ENCODE peak calls at places on chromosomes 16 and 17, in four cellular contexts. One of them, this sample, is unnamed.

GRCh38 chr17:34665803-34666763 is 86.7 kb downstream of the TMEM132E start:
- DNase-seq in ovary: no peak
- DNase-seq in uterus: no peak
- DNase-seq in sigmoid colon: no peak
- DNase-seq in this sample: no peak

GRCh38 chr17:66306413-66306812 is 4.0 kb downstream of the PRKCA start:
- DNase-seq in uterus: no peak
- DNase-seq in sigmoid colon: no peak
- DNase-seq in ovary: no peak
- DNase-seq in this sample: no peak

GRCh38 chr16:13936596-13937081 is 16.7 kb downstream of the ERCC4 start:
- DNase-seq in uterus: peak; percentile 49
- DNase-seq in ovary: peak; percentile 54
- DNase-seq in sigmoid colon: no peak
- DNase-seq in this sample: peak; percentile 59

GRCh38 chr17:27533874-27534815 is 77.9 kb downstream of the KSR1 start:
- DNase-seq in sigmoid colon: peak; percentile 63
- DNase-seq in ovary: no peak
- DNase-seq in uterus: no peak
- DNase-seq in this sample: no peak

GRCh38 chr17:77591231-77591785 is 367.2 kb upstream of the TNRC6C start:
- DNase-seq in ovary: no peak
- DNase-seq in uterus: no peak
- DNase-seq in sigmoid colon: no peak
- DNase-seq in this sample: no peak

GRCh38 chr17:61486135-61487120 is 34.2 kb downstream of the TBX4 start:
- DNase-seq in sigmoid colon: no peak
- DNase-seq in ovary: no peak
- DNase-seq in uterus: no peak
- DNase-seq in this sample: no peak

GRCh38 chr17:44118427-44119050 is 4.9 kb downstream of the HDAC5 start:
- DNase-seq in sigmoid colon: no peak
- DNase-seq in uterus: no peak
- DNase-seq in ovary: no peak
- DNase-seq in this sample: no peak

GRCh38 chr16:21260870-21261791 is 17.0 kb downstream of the CRYM start:
- DNase-seq in ovary: no peak
- DNase-seq in sigmoid colon: no peak
- DNase-seq in uterus: peak; percentile 46
- DNase-seq in this sample: no peak

GRCh38 chr16:70700101-70701020 is 14.5 kb upstream of the MTSS2 start:
- DNase-seq in ovary: no peak
- DNase-seq in uterus: no peak
- DNase-seq in sigmoid colon: peak; percentile 84
- DNase-seq in this sample: peak; percentile 87

GRCh38 chr16:15482748-15483118 is 48.3 kb downstream of the BMERB1 start:
- DNase-seq in uterus: no peak
- DNase-seq in sigmoid colon: no peak
- DNase-seq in ovary: no peak
- DNase-seq in this sample: no peak
- H3K27ac ChIP-seq in uterus: no peak overlapping the region
- H3K27ac ChIP-seq in sigmoid colon: no peak overlapping the region
- H3K27ac ChIP-seq in ovary: no peak overlapping the region
- H3K27ac ChIP-seq in this sample: no peak overlapping the region

DNA sequence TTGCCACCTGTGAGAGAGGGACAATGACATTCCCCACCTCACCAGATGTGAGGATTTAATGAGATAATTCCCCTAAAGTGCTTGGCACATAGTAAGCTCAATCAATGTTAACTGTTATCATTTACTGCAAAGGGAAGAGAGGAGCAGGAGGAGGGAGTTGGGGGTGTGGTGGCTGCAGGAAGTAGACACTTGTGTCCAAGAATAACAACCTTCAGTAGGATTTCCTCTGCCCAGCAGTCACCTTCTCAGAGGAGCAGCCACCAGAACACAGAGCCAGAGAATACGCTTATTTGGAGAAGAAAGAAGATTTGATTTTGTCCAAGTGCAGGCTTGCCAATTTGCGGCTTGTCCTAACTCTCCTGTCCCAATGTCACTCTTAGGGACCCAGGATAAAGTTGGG is 10.2 kb downstream of the CBX4 start:
- DNase-seq in sigmoid colon: no peak
- DNase-seq in ovary: no peak
- DNase-seq in uterus: no peak
- DNase-seq in this sample: no peak
- H3K27ac ChIP-seq in sigmoid colon: no peak overlapping the region
- H3K27ac ChIP-seq in ovary: no peak overlapping the region
- H3K27ac ChIP-seq in uterus: no peak overlapping the region
- H3K27ac ChIP-seq in this sample: no peak overlapping the region

DNA sequence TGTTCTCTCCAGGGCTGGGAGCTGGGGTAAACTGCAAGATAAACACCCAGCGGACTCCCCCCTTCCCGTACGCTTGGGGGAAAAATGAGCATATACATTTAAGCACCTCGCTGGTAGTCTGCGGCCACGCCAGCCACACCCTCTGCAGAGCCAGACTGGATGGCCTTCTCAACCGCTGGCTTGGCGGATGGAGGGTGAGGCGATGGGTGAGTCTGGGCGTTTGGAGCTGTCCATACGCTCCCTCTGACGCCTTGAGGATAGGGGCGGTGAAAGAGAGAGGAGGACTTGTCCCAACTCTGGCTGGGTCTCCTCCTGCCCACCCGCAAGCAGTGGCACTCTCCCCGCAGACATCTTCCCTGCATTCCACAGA is 1.0 kb downstream of the ITGA3 start:
- DNase-seq in uterus: no peak
- DNase-seq in ovary: no peak
- DNase-seq in sigmoid colon: no peak
- DNase-seq in this sample: no peak
- H3K27ac ChIP-seq in uterus: peak overlapping the region; percentile 92
- H3K27ac ChIP-seq in ovary: peak overlapping the region; percentile 93
- H3K27ac ChIP-seq in sigmoid colon: peak overlapping the region; percentile 92
- H3K27ac ChIP-seq in this sample: no peak overlapping the region

GRCh38 chr17:28744104-28744801 is 442 bp downstream of the TRAF4 start:
- DNase-seq in sigmoid colon: peak; percentile 74
- DNase-seq in uterus: peak; percentile 40
- DNase-seq in ovary: peak; percentile 54
- DNase-seq in this sample: no peak

GRCh38 chr17:28738680-28739384 is 5.0 kb upstream of the TRAF4 start:
- DNase-seq in uterus: no peak
- DNase-seq in sigmoid colon: no peak
- DNase-seq in ovary: no peak
- DNase-seq in this sample: no peak

GRCh38 chr17:28740406-28741357 is 3.1 kb upstream of the TRAF4 start:
- DNase-seq in sigmoid colon: no peak
- DNase-seq in uterus: no peak
- DNase-seq in ovary: no peak
- DNase-seq in this sample: no peak

GRCh38 chr17:28743243-28744103 is at the start of gene TRAF4:
- DNase-seq in ovary: peak; percentile 73
- DNase-seq in sigmoid colon: peak; percentile 86
- DNase-seq in uterus: peak; percentile 67
- DNase-seq in this sample: peak; percentile 66

GRCh38 chr17:28741358-28742349 is 2.2 kb upstream of the TRAF4 start:
- DNase-seq in uterus: no peak
- DNase-seq in ovary: no peak
- DNase-seq in sigmoid colon: no peak
- DNase-seq in this sample: peak; percentile 91
- H3K27ac ChIP-seq in uterus: no peak overlapping the region
- H3K27ac ChIP-seq in ovary: no peak overlapping the region
- H3K27ac ChIP-seq in sigmoid colon: no peak overlapping the region
- H3K27ac ChIP-seq in this sample: peak overlapping the region; percentile 57

GRCh38 chr17:57357392-57357784 is 101.1 kb downstream of the MSI2 start:
- DNase-seq in ovary: peak; percentile 39
- DNase-seq in sigmoid colon: no peak
- DNase-seq in uterus: no peak
- DNase-seq in this sample: no peak
- H3K27ac ChIP-seq in ovary: peak overlapping the region; percentile 75
- H3K27ac ChIP-seq in sigmoid colon: no peak overlapping the region
- H3K27ac ChIP-seq in uterus: no peak overlapping the region
- H3K27ac ChIP-seq in this sample: no peak overlapping the region

GRCh38 chr17:80227156-80227555 is 6.9 kb downstream of the SLC26A11 start:
- DNase-seq in ovary: no peak
- DNase-seq in sigmoid colon: no peak
- DNase-seq in uterus: no peak
- DNase-seq in this sample: no peak
- H3K27ac ChIP-seq in ovary: no peak overlapping the region
- H3K27ac ChIP-seq in sigmoid colon: no peak overlapping the region
- H3K27ac ChIP-seq in uterus: no peak overlapping the region
- H3K27ac ChIP-seq in this sample: no peak overlapping the region

DNA sequence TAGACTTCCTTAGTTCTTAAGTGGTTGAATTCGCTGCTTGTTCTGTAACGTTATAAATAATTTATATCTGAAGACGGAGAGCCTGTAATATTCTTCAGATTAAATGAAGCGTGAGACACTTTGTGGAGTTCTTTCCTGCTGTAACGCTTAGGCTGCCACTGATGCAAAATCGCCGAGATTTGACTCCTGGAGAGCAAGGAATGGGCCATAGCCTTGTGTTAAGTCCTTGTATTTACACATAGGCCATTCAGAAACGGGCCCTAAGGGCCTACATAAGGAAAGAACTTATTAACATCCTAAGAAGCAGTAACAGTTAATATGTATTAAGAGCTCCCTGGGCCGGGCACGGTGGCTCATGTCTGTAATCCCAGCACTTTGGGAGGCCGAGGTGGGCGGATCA is 936 bp downstream of the EMC6 start:
- DNase-seq in ovary: no peak
- DNase-seq in uterus: no peak
- DNase-seq in sigmoid colon: no peak
- DNase-seq in this sample: no peak
- H3K27ac ChIP-seq in ovary: no peak overlapping the region
- H3K27ac ChIP-seq in uterus: no peak overlapping the region
- H3K27ac ChIP-seq in sigmoid colon: peak overlapping the region; percentile 97
- H3K27ac ChIP-seq in this sample: no peak overlapping the region

This sample was measured in HL-60.